ENCODE peak calls at places on chromosome 9, in four cellular contexts. L, K, R and X are unnamed samples.

GRCh38 chr9:80635065-80635464 is 1054.3 kb downstream of the TLE1 start:
- DNase-seq in L (no peak), K (no peak), R (no peak), X (no peak)

GRCh38 chr9:72983056-72983455 is 30.2 kb upstream of the ALDH1A1 start:
- DNase-seq in L (no peak), K (no peak), R (no peak), X (no peak)

GRCh38 chr9:272251-273213 is 57.9 kb downstream of the DOCK8 start:
- DNase-seq in L (no peak), K (no peak), R (no peak), X (no peak)

GRCh38 chr9:125747053-125747764 is at the start of gene PBX3:
- DNase-seq in L (no peak), K (peak; percentile 61), R (no peak), X (peak; percentile 94)

GRCh38 chr9:72937545-72937944 is 15.3 kb downstream of the ALDH1A1 start:
- DNase-seq in L (no peak), K (no peak), R (no peak), X (no peak)

GRCh38 chr9:33289501-33289900 is 815 bp upstream of the NFX1 start:
- DNase-seq in L (no peak), K (peak; percentile 29), R (peak; percentile 26), X (no peak)

GRCh38 chr9:114051706-114052105 is 26.4 kb downstream of the AMBP start:
- DNase-seq in L (no peak), K (no peak), R (no peak), X (peak; percentile 8)

GRCh38 chr9:4661165-4662095 is 664 bp upstream of the PLPP6 start:
- DNase-seq in L (no peak), K (no peak), R (no peak), X (no peak)

GRCh38 chr9:137339045-137339444 is 37.0 kb upstream of the NRARP start:
- DNase-seq in L (no peak), K (peak; percentile 45), R (no peak), X (no peak)

GRCh38 chr9:107378031-107378430 is 95.0 kb downstream of the RAD23B start:
- DNase-seq in L (no peak), K (no peak), R (no peak), X (no peak)

GRCh38 chr9:124598048-124598447 is 90.8 kb upstream of the NR5A1 start:
- DNase-seq in L (no peak), K (no peak), R (no peak), X (no peak)

GRCh38 chr9:82208741-82209450 is 220.3 kb downstream of the SPATA31D1 start:
- DNase-seq in L (no peak), K (peak; percentile 13), R (no peak), X (no peak)

GRCh38 chr9:107850653-107851052 is 361.1 kb upstream of the KLF4 start:
- DNase-seq in L (no peak), K (no peak), R (no peak), X (no peak)

GRCh38 chr9:79020266-79020665 is 551.5 kb upstream of the TLE4 start:
- DNase-seq in L (no peak), K (no peak), R (no peak), X (no peak)

GRCh38 chr9:108271646-108272349 is 584.0 kb downstream of the ACTL7B start:
- DNase-seq in L (no peak), K (peak; percentile 78), R (no peak), X (no peak)

GRCh38 chr9:94919376-94920098 is 193.0 kb downstream of the AOPEP start:
- DNase-seq in L (peak; percentile 70), K (peak; percentile 67), R (no peak), X (peak; percentile 59)

GRCh38 chr9:76271755-76272154 is 122.5 kb downstream of the RFK start:
- DNase-seq in L (no peak), K (no peak), R (no peak), X (no peak)

GRCh38 chr9:110996436-110997224 is 41.6 kb downstream of the LPAR1 start:
- DNase-seq in L (no peak), K (peak; percentile 85), R (peak; percentile 70), X (no peak)

GRCh38 chr9:129282308-129283211 is 104.5 kb upstream of the IER5L start:
- DNase-seq in L (peak; percentile 69), K (no peak), R (no peak), X (peak; percentile 62)

GRCh38 chr9:93013856-93014582 is 44.5 kb upstream of the SUSD3 start:
- DNase-seq in L (no peak), K (no peak), R (no peak), X (peak; percentile 18)

GRCh38 chr9:13228431-13228830 is 51.1 kb downstream of the MPDZ start:
- DNase-seq in L (no peak), K (no peak), R (no peak), X (no peak)

GRCh38 chr9:9552665-9553064 is 1060.1 kb downstream of the PTPRD start:
- DNase-seq in L (no peak), K (no peak), R (no peak), X (no peak)

GRCh38 chr9:137253717-137254623 is 1.2 kb upstream of the NELFB start:
- DNase-seq in L (no peak), K (no peak), R (no peak), X (peak; percentile 71)

GRCh38 chr9:126503333-126504085 is 110.2 kb upstream of the LMX1B start:
- DNase-seq in L (no peak), K (peak; percentile 14), R (no peak), X (no peak)

GRCh38 chr9:124767830-124768229 is 3.3 kb downstream of the NR6A1 start:
- DNase-seq in L (no peak), K (no peak), R (no peak), X (no peak)

GRCh38 chr9:79221084-79221483 is 350.7 kb upstream of the TLE4 start:
- DNase-seq in L (no peak), K (peak; percentile 81), R (no peak), X (no peak)

GRCh38 chr9:92988215-92988731 is 41.0 kb downstream of the FGD3 start:
- DNase-seq in L (no peak), K (no peak), R (no peak), X (no peak)

GRCh38 chr9:101029300-101030021 is 934 bp downstream of the PLPPR1 start:
- DNase-seq in L (no peak), K (no peak), R (no peak), X (no peak)

GRCh38 chr9:4042966-4043365 is 256.9 kb downstream of the GLIS3 start:
- DNase-seq in L (no peak), K (no peak), R (no peak), X (no peak)

DNA sequence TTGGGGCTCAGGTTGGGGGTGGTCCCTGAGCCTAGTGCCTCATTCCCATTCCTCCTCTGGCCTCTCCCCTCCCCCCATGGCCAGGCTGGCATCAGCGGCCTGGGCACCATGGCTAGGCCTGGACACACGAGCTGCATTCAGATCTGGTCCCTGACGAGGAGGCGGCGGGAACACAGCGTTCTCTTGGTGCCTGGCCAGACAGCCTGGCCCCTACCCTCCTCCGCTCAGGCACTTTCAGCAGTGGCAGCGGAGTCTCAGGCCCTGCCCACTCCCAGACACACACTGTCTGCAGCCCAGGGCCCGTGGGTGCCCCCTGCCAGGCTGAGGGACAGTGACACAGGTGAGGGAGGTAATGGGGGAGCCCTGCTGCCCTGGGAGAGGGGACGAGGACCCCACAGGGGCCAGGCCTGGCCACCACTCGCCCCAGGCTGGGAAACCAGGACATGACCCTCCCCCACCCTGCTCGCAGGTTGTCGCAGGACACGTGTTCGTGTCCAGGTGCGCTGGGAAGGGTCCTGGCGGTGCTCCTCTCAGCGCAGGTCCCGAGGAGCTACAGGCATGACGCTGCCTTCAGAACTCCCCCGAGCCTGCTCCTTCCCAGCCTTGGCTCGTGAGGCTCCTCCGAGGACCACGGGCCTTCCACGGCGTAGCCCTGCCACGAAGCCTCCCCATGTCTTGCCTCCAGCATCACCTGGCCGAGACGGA is 19.9 kb upstream of the UBAC1 start:
- DNase-seq in L (no peak), K (no peak), R (no peak), X (no peak)
- H3K4me3 ChIP-seq in L (no peak overlapping the region), K (no peak overlapping the region), R (no peak overlapping the region), X (no peak overlapping the region)

GRCh38 chr9:88011005-88011766 is 36.9 kb upstream of the CDK20 start:
- DNase-seq in L (no peak), K (peak; percentile 49), R (no peak), X (no peak)
- TF ChIP-seq CTCF in L (no peak), K (no peak), R (no peak), X (no peak)

DNA sequence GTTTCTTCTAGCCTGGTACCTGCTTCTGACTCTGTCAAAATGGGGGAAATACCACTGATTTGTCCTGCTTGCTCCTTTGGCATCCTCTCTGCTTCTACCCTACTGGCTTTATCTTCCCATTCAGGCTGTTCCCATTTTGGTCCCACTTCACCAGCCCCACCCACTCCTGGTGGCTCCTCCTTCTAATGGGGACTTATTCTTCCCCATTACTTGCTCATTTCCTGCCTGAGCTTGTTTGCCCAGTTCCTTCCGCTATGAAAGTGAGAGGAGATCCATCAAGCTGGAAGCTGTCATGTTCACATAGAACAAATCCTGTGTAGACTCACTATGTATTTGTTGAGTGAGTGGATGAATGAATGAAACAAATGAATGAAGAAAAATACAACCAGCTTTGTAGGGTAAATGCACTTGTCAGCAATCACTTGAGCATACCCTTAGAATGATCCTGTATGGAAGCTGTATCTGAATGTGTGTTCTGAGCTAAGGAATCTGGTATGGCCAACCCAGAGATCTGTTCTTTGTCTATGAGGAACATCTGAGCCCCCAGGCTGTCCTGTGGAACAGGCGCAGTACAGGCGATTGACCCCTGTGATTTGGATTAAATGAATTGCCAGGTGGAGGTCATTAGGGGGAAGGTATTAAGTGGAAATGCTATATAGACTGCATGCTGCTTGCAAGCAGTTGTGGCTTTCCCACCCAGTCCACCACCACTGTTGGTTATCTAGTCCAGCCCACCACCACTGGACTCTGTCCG is 89.5 kb downstream of the APBA1 start:
- DNase-seq in L (no peak), K (no peak), R (peak; percentile 39), X (no peak)
- H3K4me3 ChIP-seq in L (no peak overlapping the region), K (no peak overlapping the region), R (no peak overlapping the region), X (no peak overlapping the region)

GRCh38 chr9:87109851-87110250 is 162.5 kb upstream of the GAS1 start:
- DNase-seq in L (no peak), K (peak; percentile 32), R (no peak), X (no peak)

GRCh38 chr9:87108639-87109038 is 161.3 kb upstream of the GAS1 start:
- DNase-seq in L (no peak), K (no peak), R (no peak), X (no peak)

GRCh38 chr9:87111010-87111409 is 163.7 kb upstream of the GAS1 start:
- DNase-seq in L (no peak), K (no peak), R (no peak), X (no peak)

GRCh38 chr9:87109182-87109581 is 161.9 kb upstream of the GAS1 start:
- DNase-seq in L (no peak), K (no peak), R (no peak), X (no peak)

GRCh38 chr9:87107072-87107471 is 159.8 kb upstream of the GAS1 start:
- DNase-seq in L (no peak), K (no peak), R (no peak), X (no peak)
- TF ChIP-seq CTCF in L (no peak), K (peak; percentile 19), R (no peak), X (no peak)